ENCODE peak calls at places on chromosome 1, in six cellular contexts. One of them, this sample, is unnamed.

GRCh38 chr1:41467673-41468072 is 16.8 kb downstream of the EDN2 start:
- DNase-seq in osteocyte: no peak
- DNase-seq in fibroblast of mammary gland: no peak
- DNase-seq in adrenal gland: no peak
- DNase-seq in tibial nerve: no peak
- DNase-seq in HFF-Myc: no peak
- DNase-seq in this sample: no peak

GRCh38 chr1:43580039-43580438 is 49.4 kb downstream of the PTPRF start:
- DNase-seq in HFF-Myc: no peak
- DNase-seq in tibial nerve: no peak
- DNase-seq in fibroblast of mammary gland: no peak
- DNase-seq in osteocyte: no peak
- DNase-seq in adrenal gland: no peak
- DNase-seq in this sample: no peak

GRCh38 chr1:161884475-161884874 is 118.4 kb downstream of the ATF6 start:
- DNase-seq in HFF-Myc: no peak
- DNase-seq in fibroblast of mammary gland: peak; percentile 17
- DNase-seq in tibial nerve: no peak
- DNase-seq in osteocyte: no peak
- DNase-seq in adrenal gland: no peak
- DNase-seq in this sample: no peak

GRCh38 chr1:87051965-87052364 is 137.5 kb downstream of the HS2ST1 start:
- DNase-seq in fibroblast of mammary gland: no peak
- DNase-seq in HFF-Myc: no peak
- DNase-seq in osteocyte: no peak
- DNase-seq in tibial nerve: no peak
- DNase-seq in adrenal gland: no peak
- DNase-seq in this sample: no peak

GRCh38 chr1:181918893-181919728 is 142.4 kb downstream of the ZNF648 start:
- DNase-seq in HFF-Myc: no peak
- DNase-seq in adrenal gland: no peak
- DNase-seq in osteocyte: no peak
- DNase-seq in tibial nerve: no peak
- DNase-seq in fibroblast of mammary gland: no peak
- DNase-seq in this sample: no peak

GRCh38 chr1:52159033-52159789 is 17.3 kb downstream of the ZFYVE9 start:
- DNase-seq in fibroblast of mammary gland: peak; percentile 50
- DNase-seq in adrenal gland: no peak
- DNase-seq in HFF-Myc: no peak
- DNase-seq in tibial nerve: no peak
- DNase-seq in osteocyte: no peak
- DNase-seq in this sample: no peak

GRCh38 chr1:110114784-110115183 is 2.5 kb downstream of the UBL4B start:
- DNase-seq in fibroblast of mammary gland: no peak
- DNase-seq in HFF-Myc: no peak
- DNase-seq in adrenal gland: no peak
- DNase-seq in tibial nerve: no peak
- DNase-seq in osteocyte: no peak
- DNase-seq in this sample: no peak

GRCh38 chr1:196160066-196160795 is 448.0 kb downstream of the KCNT2 start:
- DNase-seq in fibroblast of mammary gland: peak; percentile 93
- DNase-seq in osteocyte: no peak
- DNase-seq in adrenal gland: no peak
- DNase-seq in tibial nerve: no peak
- DNase-seq in HFF-Myc: no peak
- DNase-seq in this sample: no peak

GRCh38 chr1:29120367-29120766 is 3.3 kb downstream of the TMEM200B start:
- DNase-seq in adrenal gland: no peak
- DNase-seq in HFF-Myc: no peak
- DNase-seq in osteocyte: no peak
- DNase-seq in tibial nerve: no peak
- DNase-seq in fibroblast of mammary gland: no peak
- DNase-seq in this sample: no peak

GRCh38 chr1:33902486-33903209 is 38.8 kb downstream of the HMGB4 start:
- DNase-seq in osteocyte: peak; percentile 60
- DNase-seq in fibroblast of mammary gland: no peak
- DNase-seq in tibial nerve: no peak
- DNase-seq in adrenal gland: no peak
- DNase-seq in HFF-Myc: no peak
- DNase-seq in this sample: no peak

GRCh38 chr1:180542530-180543171 is 16.1 kb upstream of the OVAAL start:
- DNase-seq in fibroblast of mammary gland: peak; percentile 21
- DNase-seq in tibial nerve: no peak
- DNase-seq in osteocyte: no peak
- DNase-seq in HFF-Myc: no peak
- DNase-seq in adrenal gland: no peak
- DNase-seq in this sample: no peak

GRCh38 chr1:9612162-9612845 is 23.6 kb downstream of the TMEM201 start:
- DNase-seq in fibroblast of mammary gland: no peak
- DNase-seq in HFF-Myc: no peak
- DNase-seq in tibial nerve: no peak
- DNase-seq in osteocyte: no peak
- DNase-seq in adrenal gland: no peak
- DNase-seq in this sample: no peak

GRCh38 chr1:40266786-40267535 is 8.9 kb downstream of the ZMPSTE24 start:
- DNase-seq in osteocyte: no peak
- DNase-seq in HFF-Myc: no peak
- DNase-seq in adrenal gland: no peak
- DNase-seq in fibroblast of mammary gland: no peak
- DNase-seq in tibial nerve: no peak
- DNase-seq in this sample: no peak

GRCh38 chr1:25022361-25023189 is 92.5 kb upstream of the RUNX3 start:
- DNase-seq in osteocyte: peak; percentile 94
- DNase-seq in adrenal gland: peak; percentile 61
- DNase-seq in HFF-Myc: peak; percentile 80
- DNase-seq in fibroblast of mammary gland: peak; percentile 84
- DNase-seq in tibial nerve: peak; percentile 40
- DNase-seq in this sample: no peak

GRCh38 chr1:94118471-94118870 is 2.5 kb downstream of the ABCA4 start:
- DNase-seq in tibial nerve: no peak
- DNase-seq in fibroblast of mammary gland: no peak
- DNase-seq in HFF-Myc: no peak
- DNase-seq in osteocyte: no peak
- DNase-seq in adrenal gland: no peak
- DNase-seq in this sample: no peak

GRCh38 chr1:156896490-156897033 is 3.0 kb downstream of the PEAR1 start:
- DNase-seq in osteocyte: no peak
- DNase-seq in tibial nerve: no peak
- DNase-seq in fibroblast of mammary gland: peak; percentile 91
- DNase-seq in HFF-Myc: peak; percentile 72
- DNase-seq in adrenal gland: no peak
- DNase-seq in this sample: peak; percentile 12

GRCh38 chr1:154265586-154265985 is 6.8 kb upstream of the HAX1 start:
- DNase-seq in adrenal gland: no peak
- DNase-seq in tibial nerve: no peak
- DNase-seq in fibroblast of mammary gland: no peak
- DNase-seq in HFF-Myc: no peak
- DNase-seq in osteocyte: no peak
- DNase-seq in this sample: no peak

GRCh38 chr1:2480986-2481364 is 4.9 kb downstream of the PLCH2 start:
- DNase-seq in tibial nerve: no peak
- DNase-seq in osteocyte: no peak
- DNase-seq in adrenal gland: no peak
- DNase-seq in fibroblast of mammary gland: no peak
- DNase-seq in HFF-Myc: no peak
- DNase-seq in this sample: no peak

GRCh38 chr1:230240446-230241076 is 173.5 kb downstream of the GALNT2 start:
- DNase-seq in adrenal gland: no peak
- DNase-seq in HFF-Myc: no peak
- DNase-seq in tibial nerve: no peak
- DNase-seq in osteocyte: peak; percentile 8
- DNase-seq in fibroblast of mammary gland: peak; percentile 52
- DNase-seq in this sample: no peak

GRCh38 chr1:176073524-176074157 is 133.4 kb downstream of the COP1 start:
- DNase-seq in HFF-Myc: peak; percentile 54
- DNase-seq in osteocyte: no peak
- DNase-seq in tibial nerve: peak; percentile 65
- DNase-seq in fibroblast of mammary gland: peak; percentile 78
- DNase-seq in adrenal gland: peak; percentile 21
- DNase-seq in this sample: no peak

GRCh38 chr1:54575161-54575560 is 27.1 kb downstream of the ACOT11 start:
- DNase-seq in osteocyte: no peak
- DNase-seq in adrenal gland: no peak
- DNase-seq in HFF-Myc: no peak
- DNase-seq in tibial nerve: no peak
- DNase-seq in fibroblast of mammary gland: no peak
- DNase-seq in this sample: no peak

GRCh38 chr1:196410768-196411167 is 197.5 kb downstream of the KCNT2 start:
- DNase-seq in fibroblast of mammary gland: no peak
- DNase-seq in osteocyte: no peak
- DNase-seq in HFF-Myc: no peak
- DNase-seq in adrenal gland: no peak
- DNase-seq in tibial nerve: no peak
- DNase-seq in this sample: no peak

GRCh38 chr1:152878042-152878441 is at the start of gene SMCP:
- DNase-seq in osteocyte: no peak
- DNase-seq in HFF-Myc: no peak
- DNase-seq in fibroblast of mammary gland: no peak
- DNase-seq in tibial nerve: no peak
- DNase-seq in adrenal gland: no peak
- DNase-seq in this sample: peak; percentile 43

GRCh38 chr1:26996024-26996423 is 2.5 kb downstream of the TRNP1 start:
- DNase-seq in HFF-Myc: no peak
- DNase-seq in tibial nerve: no peak
- DNase-seq in osteocyte: no peak
- DNase-seq in adrenal gland: no peak
- DNase-seq in fibroblast of mammary gland: peak; percentile 54
- DNase-seq in this sample: no peak

GRCh38 chr1:17027900-17028299 is 16.2 kb upstream of the ATP13A2 start:
- DNase-seq in osteocyte: no peak
- DNase-seq in fibroblast of mammary gland: no peak
- DNase-seq in HFF-Myc: no peak
- DNase-seq in tibial nerve: no peak
- DNase-seq in adrenal gland: no peak
- DNase-seq in this sample: no peak

GRCh38 chr1:210597555-210598134 is 268.9 kb downstream of the HHAT start:
- DNase-seq in fibroblast of mammary gland: peak; percentile 91
- DNase-seq in HFF-Myc: peak; percentile 74
- DNase-seq in tibial nerve: no peak
- DNase-seq in adrenal gland: no peak
- DNase-seq in osteocyte: no peak
- DNase-seq in this sample: no peak

GRCh38 chr1:17630048-17630830 is 90.7 kb downstream of the ARHGEF10L start:
- DNase-seq in HFF-Myc: no peak
- DNase-seq in tibial nerve: peak; percentile 81
- DNase-seq in fibroblast of mammary gland: peak; percentile 55
- DNase-seq in adrenal gland: peak; percentile 54
- DNase-seq in osteocyte: no peak
- DNase-seq in this sample: no peak

GRCh38 chr1:78650114-78650513 is 483 bp downstream of the IFI44 start:
- DNase-seq in HFF-Myc: no peak
- DNase-seq in fibroblast of mammary gland: peak; percentile 24
- DNase-seq in osteocyte: no peak
- DNase-seq in adrenal gland: no peak
- DNase-seq in tibial nerve: no peak
- DNase-seq in this sample: no peak

GRCh38 chr1:53298163-53298685 is 29.6 kb downstream of the LRP8 start:
- DNase-seq in HFF-Myc: no peak
- DNase-seq in fibroblast of mammary gland: no peak
- DNase-seq in adrenal gland: no peak
- DNase-seq in tibial nerve: no peak
- DNase-seq in osteocyte: no peak
- DNase-seq in this sample: no peak

GRCh38 chr1:11158720-11159321 is 30.3 kb upstream of the ANGPTL7 start:
- DNase-seq in osteocyte: no peak
- DNase-seq in HFF-Myc: peak; percentile 22
- DNase-seq in adrenal gland: no peak
- DNase-seq in fibroblast of mammary gland: peak; percentile 95
- DNase-seq in tibial nerve: no peak
- DNase-seq in this sample: no peak

GRCh38 chr1:11157394-11157793 is 31.8 kb upstream of the ANGPTL7 start:
- DNase-seq in fibroblast of mammary gland: no peak
- DNase-seq in osteocyte: no peak
- DNase-seq in tibial nerve: no peak
- DNase-seq in HFF-Myc: no peak
- DNase-seq in adrenal gland: no peak
- DNase-seq in this sample: no peak

GRCh38 chr1:11158291-11158690 is 30.9 kb upstream of the ANGPTL7 start:
- DNase-seq in adrenal gland: no peak
- DNase-seq in HFF-Myc: no peak
- DNase-seq in fibroblast of mammary gland: no peak
- DNase-seq in tibial nerve: no peak
- DNase-seq in osteocyte: no peak
- DNase-seq in this sample: no peak

GRCh38 chr1:11156958-11157357 is 32.2 kb upstream of the ANGPTL7 start:
- DNase-seq in adrenal gland: no peak
- DNase-seq in HFF-Myc: no peak
- DNase-seq in fibroblast of mammary gland: no peak
- DNase-seq in osteocyte: no peak
- DNase-seq in tibial nerve: no peak
- DNase-seq in this sample: no peak

GRCh38 chr1:11157867-11158266 is 31.3 kb upstream of the ANGPTL7 start:
- DNase-seq in osteocyte: no peak
- DNase-seq in tibial nerve: peak; percentile 80
- DNase-seq in HFF-Myc: peak; percentile 11
- DNase-seq in adrenal gland: no peak
- DNase-seq in fibroblast of mammary gland: peak; percentile 80
- DNase-seq in this sample: no peak
- TF ChIP-seq CTCF in osteocyte: no peak
- TF ChIP-seq CTCF in tibial nerve: no peak
- TF ChIP-seq CTCF in HFF-Myc: no peak
- TF ChIP-seq CTCF in adrenal gland: no peak
- TF ChIP-seq CTCF in fibroblast of mammary gland: no peak
- TF ChIP-seq CTCF in this sample: no peak

GRCh38 chr1:48572632-48573258 is 100.7 kb upstream of the SPATA6 start:
- DNase-seq in osteocyte: no peak
- DNase-seq in tibial nerve: peak; percentile 36
- DNase-seq in fibroblast of mammary gland: peak; percentile 54
- DNase-seq in HFF-Myc: peak; percentile 9
- DNase-seq in adrenal gland: peak; percentile 76
- DNase-seq in this sample: peak; percentile 89
- TF ChIP-seq CTCF in osteocyte: peak; percentile 44
- TF ChIP-seq CTCF in tibial nerve: peak; percentile 34
- TF ChIP-seq CTCF in fibroblast of mammary gland: peak; percentile 72
- TF ChIP-seq CTCF in HFF-Myc: peak; percentile 60
- TF ChIP-seq CTCF in adrenal gland: peak; percentile 85
- TF ChIP-seq CTCF in this sample: peak; percentile 71

DNA sequence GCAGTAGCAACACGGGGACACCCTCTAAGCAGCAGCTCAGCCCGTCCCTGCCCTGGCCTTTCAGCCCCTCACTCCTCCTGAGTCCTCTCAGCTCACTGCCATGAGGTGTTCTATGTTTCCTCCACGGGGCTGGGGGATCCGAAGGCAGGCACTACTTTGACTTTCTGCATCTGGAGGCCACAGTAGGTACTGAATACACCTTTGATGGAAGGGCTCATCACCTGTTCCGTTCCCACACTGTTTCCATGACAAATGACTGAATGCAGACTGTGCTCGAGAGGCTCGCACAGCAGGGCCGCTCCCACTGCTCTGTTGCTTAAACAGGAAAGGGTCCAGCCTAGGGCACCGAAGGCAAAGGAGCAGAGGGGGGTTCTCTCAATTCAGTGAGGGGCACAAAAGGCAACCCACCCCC is 77.6 kb upstream of the DNAH14 start:
- DNase-seq in osteocyte: no peak
- DNase-seq in tibial nerve: no peak
- DNase-seq in adrenal gland: no peak
- DNase-seq in fibroblast of mammary gland: no peak
- DNase-seq in HFF-Myc: no peak
- DNase-seq in this sample: no peak
- TF ChIP-seq CTCF in osteocyte: no peak
- TF ChIP-seq CTCF in tibial nerve: no peak
- TF ChIP-seq CTCF in adrenal gland: no peak
- TF ChIP-seq CTCF in fibroblast of mammary gland: no peak
- TF ChIP-seq CTCF in HFF-Myc: no peak
- TF ChIP-seq CTCF in this sample: peak; percentile 42

GRCh38 chr1:170067253-170067819 is 7.2 kb downstream of the KIFAP3 start:
- DNase-seq in osteocyte: no peak
- DNase-seq in HFF-Myc: no peak
- DNase-seq in adrenal gland: no peak
- DNase-seq in tibial nerve: no peak
- DNase-seq in fibroblast of mammary gland: no peak
- DNase-seq in this sample: no peak
- TF ChIP-seq CTCF in osteocyte: no peak
- TF ChIP-seq CTCF in HFF-Myc: no peak
- TF ChIP-seq CTCF in adrenal gland: no peak
- TF ChIP-seq CTCF in tibial nerve: no peak
- TF ChIP-seq CTCF in fibroblast of mammary gland: no peak
- TF ChIP-seq CTCF in this sample: no peak